ENCODE peak calls at places on chromosomes 2 and 18, in ten cellular contexts. X is AG04450, Q is HL-60, B is right atrium auricular region, L is H1, U is cardiac muscle cell, C is caudate nucleus, M is mammary epithelial cell, A is H9, E is tibial nerve. K is an unnamed sample.

GRCh38 chr2:62344472-62344871 is 148.6 kb downstream of the B3GNT2 start:
- DNase-seq in U (no peak), X (no peak), L (no peak), Q (no peak), A (no peak), C (no peak), M (peak; percentile 60), E (no peak), B (no peak), K (no peak)

GRCh38 chr2:24792874-24793751 is at the start of the genes CENPO and PTRHD1:
- DNase-seq in X (peak; percentile 93), U (peak; percentile 98), Q (peak; percentile 93), B (peak; percentile 96), E (peak; percentile 89), A (peak; percentile 97), M (peak; percentile 95), C (peak; percentile 94), L (peak; percentile 90), K (peak; percentile 93)

GRCh38 chr2:111634995-111635538 is 248.9 kb downstream of the ANAPC1 start:
- DNase-seq in A (no peak), C (no peak), L (no peak), M (no peak), E (no peak), U (peak; percentile 70), Q (no peak), B (no peak), X (no peak), K (no peak)

GRCh38 chr18:21672868-21673267 is 31.7 kb downstream of the ABHD3 start:
- DNase-seq in E (no peak), A (no peak), U (peak; percentile 11), C (no peak), B (no peak), X (no peak), L (no peak), M (peak; percentile 90), Q (no peak), K (no peak)

GRCh38 chr2:218027426-218028188 is 24.8 kb upstream of the TNS1 start:
- DNase-seq in U (no peak), C (no peak), B (peak; percentile 52), Q (no peak), L (no peak), X (no peak), M (no peak), A (peak; percentile 20), E (no peak), K (no peak)

GRCh38 chr2:43312751-43313641 is 86.6 kb upstream of the ZFP36L2 start:
- DNase-seq in B (no peak), Q (no peak), C (no peak), L (no peak), M (no peak), A (no peak), X (peak; percentile 56), U (no peak), E (no peak), K (no peak)

GRCh38 chr2:164697688-164698290 is 76.5 kb upstream of the GRB14 start:
- DNase-seq in M (no peak), X (no peak), C (no peak), A (no peak), E (no peak), Q (no peak), B (no peak), U (peak; percentile 18), L (no peak), K (no peak)

GRCh38 chr18:51195602-51196115 is 1.8 kb downstream of the MEX3C start:
- DNase-seq in A (peak; percentile 69), Q (peak; percentile 52), X (no peak), U (peak; percentile 45), M (peak; percentile 75), L (no peak), C (no peak), B (no peak), E (no peak), K (no peak)

GRCh38 chr18:66724664-66725356 is 120.9 kb upstream of the CDH19 start:
- DNase-seq in L (no peak), B (no peak), C (no peak), M (peak; percentile 77), A (no peak), X (no peak), Q (no peak), E (no peak), U (peak; percentile 80), K (no peak)

GRCh38 chr2:74552914-74553811 is 579 bp downstream of the LOXL3 start:
- DNase-seq in L (no peak), M (no peak), E (no peak), X (no peak), B (no peak), A (peak; percentile 65), C (no peak), U (peak; percentile 25), Q (no peak), K (no peak)

GRCh38 chr18:22977847-22978701 is 44.9 kb downstream of the RBBP8 start:
- DNase-seq in C (no peak), B (no peak), A (no peak), L (no peak), E (no peak), X (peak; percentile 27), M (peak; percentile 89), U (peak; percentile 81), Q (no peak), K (no peak)

GRCh38 chr2:74696758-74697327 is 42.8 kb downstream of the SEMA4F start:
- DNase-seq in E (no peak), B (no peak), U (peak; percentile 81), Q (no peak), C (no peak), L (no peak), M (no peak), A (no peak), X (peak; percentile 72), K (no peak)

GRCh38 chr2:237179161-237179560 is 93.5 kb downstream of the COPS8 start:
- DNase-seq in C (no peak), M (no peak), B (no peak), E (no peak), X (no peak), Q (no peak), L (no peak), U (no peak), A (no peak), K (no peak)

GRCh38 chr2:12855508-12855907 is 138.8 kb downstream of the TRIB2 start:
- DNase-seq in C (no peak), Q (no peak), X (no peak), E (no peak), A (no peak), U (no peak), B (no peak), L (no peak), M (peak; percentile 28), K (no peak)

GRCh38 chr18:23857756-23858155 is 156.8 kb upstream of the TTC39C start:
- DNase-seq in U (peak; percentile 51), Q (no peak), X (peak; percentile 4), B (no peak), C (no peak), M (peak; percentile 85), E (no peak), A (no peak), L (no peak), K (no peak)

GRCh38 chr2:95087379-95087778 is 34.2 kb downstream of the MRPS5 start:
- DNase-seq in M (no peak), B (no peak), Q (no peak), X (no peak), A (no peak), C (no peak), L (no peak), E (no peak), U (no peak), K (no peak)
- H3K27ac ChIP-seq in M (no peak overlapping the region), B (no peak overlapping the region), Q (no peak overlapping the region), X (no peak overlapping the region), A (no peak overlapping the region), C (no peak overlapping the region), L (no peak overlapping the region), E (no peak overlapping the region), U (no peak overlapping the region), K (no peak overlapping the region)

DNA sequence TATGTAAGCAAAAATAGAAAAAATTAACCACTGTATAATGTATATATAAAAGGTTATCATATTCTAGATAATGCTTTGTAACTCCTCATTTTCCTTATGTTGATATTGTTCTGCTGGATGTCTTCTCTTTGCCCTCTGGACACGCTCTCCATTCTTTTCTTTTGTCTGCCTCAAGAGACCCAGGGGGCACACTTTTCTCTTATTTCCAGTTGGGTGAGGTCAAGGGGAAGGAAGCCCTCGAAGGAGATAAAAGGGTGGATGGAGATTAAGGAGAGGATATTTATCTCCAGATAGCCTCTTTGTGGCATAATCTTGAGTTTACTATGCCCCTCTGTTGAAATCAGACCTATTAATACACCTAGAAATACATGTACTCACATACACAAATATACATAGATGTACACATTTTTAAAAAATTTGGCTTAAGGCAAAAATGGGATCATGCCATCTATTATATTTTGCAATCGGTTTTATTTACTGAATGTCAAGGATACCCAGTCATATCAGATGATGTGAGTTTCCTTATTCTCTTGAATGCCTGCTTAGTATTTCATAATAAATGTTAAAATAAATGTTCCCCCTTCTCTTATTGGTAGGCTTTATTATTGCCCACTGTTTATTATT is 65.3 kb downstream of the LCLAT1 start:
- DNase-seq in B (no peak), X (no peak), U (no peak), L (no peak), A (no peak), E (no peak), M (no peak), C (no peak), Q (no peak), K (no peak)
- H3K27ac ChIP-seq in B (no peak overlapping the region), X (no peak overlapping the region), U (peak overlapping the region; percentile 86), L (no peak overlapping the region), A (no peak overlapping the region), E (no peak overlapping the region), M (no peak overlapping the region), C (no peak overlapping the region), Q (no peak overlapping the region), K (no peak overlapping the region)

DNA sequence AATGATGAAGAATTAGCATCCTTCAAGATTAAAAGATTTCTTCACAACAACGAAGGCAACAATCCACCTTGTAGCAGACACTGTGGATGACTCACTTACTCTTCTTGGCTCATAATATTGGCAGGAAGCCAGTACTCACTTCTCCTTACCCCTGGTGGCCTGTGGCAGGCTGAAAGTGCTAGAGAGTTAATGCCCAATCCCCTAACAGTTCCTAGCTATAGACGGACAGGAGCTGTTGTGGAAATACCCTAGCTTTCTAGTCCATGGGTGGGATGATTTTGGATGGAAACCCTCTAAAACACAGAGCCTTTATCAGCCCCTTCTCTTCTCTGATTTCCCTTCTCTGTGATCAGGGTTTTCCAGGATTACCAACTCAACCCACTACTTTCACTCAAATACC is 128.6 kb upstream of the NYAP2 start:
- DNase-seq in Q (peak; percentile 57), U (peak; percentile 35), X (no peak), C (no peak), B (no peak), A (no peak), M (peak; percentile 74), E (no peak), L (no peak), K (no peak)
- H3K27ac ChIP-seq in Q (no peak overlapping the region), U (no peak overlapping the region), X (no peak overlapping the region), C (no peak overlapping the region), B (no peak overlapping the region), A (no peak overlapping the region), M (no peak overlapping the region), E (no peak overlapping the region), L (no peak overlapping the region), K (no peak overlapping the region)

DNA sequence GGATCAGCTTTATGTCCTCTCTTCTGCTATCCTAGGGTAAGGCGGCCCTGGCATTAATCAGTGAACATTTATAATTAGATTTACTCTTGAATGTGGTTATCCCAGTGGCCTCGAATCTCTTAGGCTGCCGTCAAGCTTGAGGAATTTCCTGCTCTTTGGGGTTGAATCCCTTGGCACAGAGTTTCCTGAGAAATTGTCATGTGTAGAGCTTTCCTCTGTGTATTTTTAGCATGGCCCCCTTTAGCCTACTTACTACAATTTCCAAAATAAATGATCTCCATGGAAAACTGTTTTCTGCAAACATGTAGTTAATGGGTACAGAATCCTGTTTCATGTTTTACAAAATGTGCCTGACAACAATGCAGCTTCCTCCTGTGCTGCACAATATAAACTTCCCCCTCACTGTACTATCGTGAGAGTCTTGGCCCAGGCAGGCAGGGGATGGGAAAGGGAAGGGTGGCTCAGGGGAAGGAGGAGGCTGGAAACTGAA is 18.1 kb downstream of the NCAPH start:
- DNase-seq in Q (no peak), B (no peak), E (no peak), A (no peak), U (peak; percentile 41), X (no peak), C (no peak), M (no peak), L (no peak), K (no peak)
- H3K27ac ChIP-seq in Q (no peak overlapping the region), B (peak overlapping the region; percentile 57), E (peak overlapping the region; percentile 57), A (no peak overlapping the region), U (no peak overlapping the region), X (no peak overlapping the region), C (no peak overlapping the region), M (no peak overlapping the region), L (no peak overlapping the region), K (no peak overlapping the region)

K was measured in CD4-positive, alpha-beta T cell.